ENCODE peak calls at places on chromosome 13, in four cellular contexts. O is H54, U is EL, R is lung microvascular endothelial cell. C is an unnamed sample.

GRCh38 chr13:99981115-99982020 is at the start of gene ZIC2:
- DNase-seq in R (peak; percentile 36), O (peak; percentile 95), U (peak; percentile 50), C (peak; percentile 89)

GRCh38 chr13:25032160-25032559 is 63.8 kb upstream of the PABPC3 start:
- DNase-seq in R (no peak), U (no peak), O (no peak), C (no peak)

GRCh38 chr13:110897024-110897423 is 17.8 kb downstream of the ANKRD10 start:
- DNase-seq in O (no peak), U (no peak), R (no peak), C (no peak)

GRCh38 chr13:110109910-110110309 is 197.0 kb downstream of the COL4A1 start:
- DNase-seq in O (peak; percentile 100), U (peak; percentile 79), R (peak; percentile 55), C (peak; percentile 100)

GRCh38 chr13:62333466-62333865 is 917.8 kb upstream of the PCDH20 start:
- DNase-seq in R (no peak), O (no peak), U (no peak), C (no peak)

GRCh38 chr13:27792393-27793218 is at the start of gene GSX1:
- DNase-seq in O (no peak), U (peak; percentile 55), R (peak; percentile 83), C (peak; percentile 97)

GRCh38 chr13:60538566-60538965 is 141.5 kb downstream of the TDRD3 start:
- DNase-seq in O (no peak), R (no peak), U (peak; percentile 0), C (no peak)

GRCh38 chr13:109331898-109332297 is 454.5 kb downstream of the IRS2 start:
- DNase-seq in O (no peak), U (peak; percentile 34), R (no peak), C (no peak)

GRCh38 chr13:79530270-79530669 is 49.3 kb downstream of the NDFIP2 start:
- DNase-seq in U (no peak), O (no peak), R (no peak), C (no peak)

GRCh38 chr13:112079696-112080095 is 12.7 kb downstream of the SOX1 start:
- DNase-seq in U (no peak), O (no peak), R (peak; percentile 6), C (no peak)

C was measured in osteoblast.